ENCODE peak calls at places on chromosome 21, in six cellular contexts. K, X, W, N, J and C are unnamed samples.
A peak's percentile ranks its signal among the peaks of the same experiment; 100 is the strongest.

GRCh38 chr21:35381743-35382310 is 332.7 kb upstream of the RUNX1 start:
- DNase-seq in K (no peak), X (no peak), W (no peak), N (no peak), J (no peak), C (no peak)

GRCh38 chr21:44836666-44837471 is 19.0 kb upstream of the SUMO3 start:
- DNase-seq in K (no peak), X (no peak), W (peak; percentile 64), N (no peak), J (peak; percentile 41), C (no peak)

GRCh38 chr21:45146301-45146700 is 71.9 kb downstream of the ADARB1 start:
- DNase-seq in K (no peak), X (no peak), W (no peak), N (no peak), J (no peak), C (peak; percentile 54)

GRCh38 chr21:31618696-31619430 is 40.6 kb upstream of the SOD1 start:
- DNase-seq in K (no peak), X (no peak), W (no peak), N (no peak), J (no peak), C (no peak)

GRCh38 chr21:21439761-21440160 is 441.6 kb downstream of the NCAM2 start:
- DNase-seq in K (no peak), X (no peak), W (no peak), N (no peak), J (no peak), C (no peak)

GRCh38 chr21:15741510-15741909 is 11.7 kb downstream of the USP25 start:
- DNase-seq in K (no peak), X (no peak), W (no peak), N (no peak), J (no peak), C (no peak)

GRCh38 chr21:34513109-34513675 is 1.2 kb upstream of the KCNE1 start:
- DNase-seq in K (no peak), X (no peak), W (no peak), N (no peak), J (no peak), C (no peak)

GRCh38 chr21:42097274-42097673 is 26.2 kb downstream of the UMODL1 start:
- DNase-seq in K (no peak), X (no peak), W (no peak), N (no peak), J (no peak), C (no peak)

GRCh38 chr21:39660596-39660995 is 47.9 kb downstream of the B3GALT5 start:
- DNase-seq in K (no peak), X (no peak), W (peak; percentile 59), N (peak; percentile 96), J (no peak), C (peak; percentile 84)

GRCh38 chr21:35737899-35738341 is 322.4 kb downstream of the SETD4 start:
- DNase-seq in K (no peak), X (no peak), W (no peak), N (no peak), J (no peak), C (peak; percentile 63)

GRCh38 chr21:42815217-42815616 is 64.1 kb downstream of the WDR4 start:
- DNase-seq in K (no peak), X (no peak), W (no peak), N (no peak), J (no peak), C (no peak)

GRCh38 chr21:39373634-39374033 is 24.7 kb upstream of the HMGN1 start:
- DNase-seq in K (no peak), X (no peak), W (no peak), N (no peak), J (no peak), C (no peak)

GRCh38 chr21:38784458-38785266 is 21.1 kb upstream of the ETS2 start:
- DNase-seq in K (no peak), X (no peak), W (no peak), N (no peak), J (no peak), C (no peak)

GRCh38 chr21:37531402-37532042 is 164.9 kb downstream of the DYRK1A start:
- DNase-seq in K (no peak), X (no peak), W (no peak), N (peak; percentile 34), J (no peak), C (no peak)